ENCODE peak calls at places on chromosomes 12 and 14, in eight cellular contexts. One of them, this sample, is unnamed.

GRCh38 chr12:51864701-51865469 is 16.4 kb upstream of the FIGNL2 start:
- DNase-seq in sigmoid colon: no peak
- DNase-seq in IMR-90: no peak
- DNase-seq in breast epithelium: no peak
- DNase-seq in stomach: no peak
- DNase-seq in gastrocnemius medialis: no peak
- DNase-seq in A549: no peak
- DNase-seq in NB4: no peak
- DNase-seq in this sample: no peak

GRCh38 chr14:24238527-24239037 is 3.8 kb downstream of the TINF2 start:
- DNase-seq in sigmoid colon: no peak
- DNase-seq in IMR-90: no peak
- DNase-seq in breast epithelium: no peak
- DNase-seq in stomach: no peak
- DNase-seq in gastrocnemius medialis: no peak
- DNase-seq in A549: no peak
- DNase-seq in NB4: no peak
- DNase-seq in this sample: no peak

GRCh38 chr12:96210376-96211055 is 16.3 kb downstream of the ELK3 start:
- DNase-seq in sigmoid colon: no peak
- DNase-seq in IMR-90: no peak
- DNase-seq in breast epithelium: no peak
- DNase-seq in stomach: no peak
- DNase-seq in gastrocnemius medialis: no peak
- DNase-seq in A549: no peak
- DNase-seq in NB4: no peak
- DNase-seq in this sample: no peak

GRCh38 chr14:26917086-26917485 is 319.3 kb upstream of the NOVA1 start:
- DNase-seq in sigmoid colon: no peak
- DNase-seq in IMR-90: peak; percentile 2
- DNase-seq in breast epithelium: no peak
- DNase-seq in stomach: no peak
- DNase-seq in gastrocnemius medialis: peak; percentile 27
- DNase-seq in A549: no peak
- DNase-seq in NB4: peak; percentile 4
- DNase-seq in this sample: peak; percentile 1

GRCh38 chr12:77796775-77797174 is 33.9 kb upstream of the NAV3 start:
- DNase-seq in sigmoid colon: no peak
- DNase-seq in IMR-90: peak; percentile 40
- DNase-seq in breast epithelium: no peak
- DNase-seq in stomach: no peak
- DNase-seq in gastrocnemius medialis: no peak
- DNase-seq in A549: no peak
- DNase-seq in NB4: no peak
- DNase-seq in this sample: no peak

GRCh38 chr12:109915171-109916040 is 15.3 kb downstream of the TCHP start:
- DNase-seq in sigmoid colon: no peak
- DNase-seq in IMR-90: no peak
- DNase-seq in breast epithelium: no peak
- DNase-seq in stomach: no peak
- DNase-seq in gastrocnemius medialis: no peak
- DNase-seq in A549: no peak
- DNase-seq in NB4: no peak
- DNase-seq in this sample: no peak

GRCh38 chr14:20412876-20413784 is at the start of gene TEP1:
- DNase-seq in sigmoid colon: peak; percentile 95
- DNase-seq in IMR-90: peak; percentile 79
- DNase-seq in breast epithelium: peak; percentile 92
- DNase-seq in stomach: peak; percentile 90
- DNase-seq in gastrocnemius medialis: peak; percentile 88
- DNase-seq in A549: peak; percentile 82
- DNase-seq in NB4: peak; percentile 82
- DNase-seq in this sample: peak; percentile 71

GRCh38 chr14:63663428-63664142 is 21.9 kb upstream of the WDR89 start:
- DNase-seq in sigmoid colon: no peak
- DNase-seq in IMR-90: no peak
- DNase-seq in breast epithelium: no peak
- DNase-seq in stomach: no peak
- DNase-seq in gastrocnemius medialis: no peak
- DNase-seq in A549: no peak
- DNase-seq in NB4: peak; percentile 5
- DNase-seq in this sample: peak; percentile 27

GRCh38 chr14:67515386-67516079 is 17.6 kb upstream of the PLEKHH1 start:
- DNase-seq in sigmoid colon: no peak
- DNase-seq in IMR-90: no peak
- DNase-seq in breast epithelium: no peak
- DNase-seq in stomach: peak; percentile 29
- DNase-seq in gastrocnemius medialis: no peak
- DNase-seq in A549: peak; percentile 37
- DNase-seq in NB4: peak; percentile 37
- DNase-seq in this sample: peak; percentile 36

GRCh38 chr12:109998241-109998903 is 858 bp upstream of the ANKRD13A start:
- DNase-seq in sigmoid colon: no peak
- DNase-seq in IMR-90: peak; percentile 50
- DNase-seq in breast epithelium: no peak
- DNase-seq in stomach: no peak
- DNase-seq in gastrocnemius medialis: no peak
- DNase-seq in A549: no peak
- DNase-seq in NB4: peak; percentile 49
- DNase-seq in this sample: no peak

GRCh38 chr12:116236148-116236731 is 41.3 kb downstream of the MED13L start:
- DNase-seq in sigmoid colon: no peak
- DNase-seq in IMR-90: peak; percentile 54
- DNase-seq in breast epithelium: no peak
- DNase-seq in stomach: peak; percentile 54
- DNase-seq in gastrocnemius medialis: peak; percentile 56
- DNase-seq in A549: peak; percentile 33
- DNase-seq in NB4: peak; percentile 74
- DNase-seq in this sample: peak; percentile 83

GRCh38 chr12:109170335-109170734 is 53.9 kb downstream of the ACACB start:
- DNase-seq in sigmoid colon: peak; percentile 7
- DNase-seq in IMR-90: no peak
- DNase-seq in breast epithelium: no peak
- DNase-seq in stomach: no peak
- DNase-seq in gastrocnemius medialis: no peak
- DNase-seq in A549: no peak
- DNase-seq in NB4: no peak
- DNase-seq in this sample: no peak

GRCh38 chr14:29906256-29906885 is 21.3 kb downstream of the PRKD1 start:
- DNase-seq in sigmoid colon: no peak
- DNase-seq in IMR-90: peak; percentile 71
- DNase-seq in breast epithelium: no peak
- DNase-seq in stomach: peak; percentile 37
- DNase-seq in gastrocnemius medialis: no peak
- DNase-seq in A549: no peak
- DNase-seq in NB4: no peak
- DNase-seq in this sample: no peak

GRCh38 chr14:89357655-89358297 is 59.3 kb downstream of the FOXN3 start:
- DNase-seq in sigmoid colon: no peak
- DNase-seq in IMR-90: no peak
- DNase-seq in breast epithelium: no peak
- DNase-seq in stomach: no peak
- DNase-seq in gastrocnemius medialis: no peak
- DNase-seq in A549: no peak
- DNase-seq in NB4: peak; percentile 91
- DNase-seq in this sample: no peak

GRCh38 chr12:99978152-99978551 is 6.6 kb downstream of the ANKS1B start:
- DNase-seq in sigmoid colon: no peak
- DNase-seq in IMR-90: no peak
- DNase-seq in breast epithelium: no peak
- DNase-seq in stomach: no peak
- DNase-seq in gastrocnemius medialis: no peak
- DNase-seq in A549: no peak
- DNase-seq in NB4: no peak
- DNase-seq in this sample: no peak

GRCh38 chr14:81991998-81992397 is 458.3 kb upstream of the SEL1L start:
- DNase-seq in sigmoid colon: no peak
- DNase-seq in IMR-90: no peak
- DNase-seq in breast epithelium: no peak
- DNase-seq in stomach: no peak
- DNase-seq in gastrocnemius medialis: no peak
- DNase-seq in A549: no peak
- DNase-seq in NB4: no peak
- DNase-seq in this sample: peak; percentile 4

GRCh38 chr12:109714141-109714912 is 702 bp downstream of the FAM222A start:
- DNase-seq in sigmoid colon: peak; percentile 86
- DNase-seq in IMR-90: peak; percentile 20
- DNase-seq in breast epithelium: peak; percentile 74
- DNase-seq in stomach: peak; percentile 73
- DNase-seq in gastrocnemius medialis: peak; percentile 57
- DNase-seq in A549: peak; percentile 72
- DNase-seq in NB4: peak; percentile 84
- DNase-seq in this sample: peak; percentile 74

GRCh38 chr12:111024205-111024794 is 103.9 kb upstream of the MYL2 start:
- DNase-seq in sigmoid colon: peak; percentile 71
- DNase-seq in IMR-90: peak; percentile 4
- DNase-seq in breast epithelium: no peak
- DNase-seq in stomach: peak; percentile 64
- DNase-seq in gastrocnemius medialis: peak; percentile 20
- DNase-seq in A549: peak; percentile 85
- DNase-seq in NB4: peak; percentile 67
- DNase-seq in this sample: peak; percentile 10

GRCh38 chr14:83164016-83164415 is 1630.4 kb upstream of the SEL1L start:
- DNase-seq in sigmoid colon: no peak
- DNase-seq in IMR-90: peak; percentile 98
- DNase-seq in breast epithelium: no peak
- DNase-seq in stomach: no peak
- DNase-seq in gastrocnemius medialis: no peak
- DNase-seq in A549: no peak
- DNase-seq in NB4: no peak
- DNase-seq in this sample: no peak

GRCh38 chr12:40225984-40226602 is 1.3 kb downstream of the LRRK2 start:
- DNase-seq in sigmoid colon: no peak
- DNase-seq in IMR-90: no peak
- DNase-seq in breast epithelium: no peak
- DNase-seq in stomach: no peak
- DNase-seq in gastrocnemius medialis: no peak
- DNase-seq in A549: no peak
- DNase-seq in NB4: peak; percentile 53
- DNase-seq in this sample: no peak

GRCh38 chr14:23058654-23059504 is 1.6 kb upstream of the CDH24 start:
- DNase-seq in sigmoid colon: no peak
- DNase-seq in IMR-90: no peak
- DNase-seq in breast epithelium: no peak
- DNase-seq in stomach: no peak
- DNase-seq in gastrocnemius medialis: no peak
- DNase-seq in A549: no peak
- DNase-seq in NB4: peak; percentile 13
- DNase-seq in this sample: no peak
- TF ChIP-seq POLR2A in sigmoid colon: no peak
- TF ChIP-seq POLR2A in IMR-90: no peak
- TF ChIP-seq POLR2A in breast epithelium: no peak
- TF ChIP-seq POLR2A in stomach: no peak
- TF ChIP-seq POLR2A in gastrocnemius medialis: no peak
- TF ChIP-seq POLR2A in A549: no peak
- TF ChIP-seq POLR2A in NB4: no peak
- TF ChIP-seq POLR2A in this sample: no peak

DNA sequence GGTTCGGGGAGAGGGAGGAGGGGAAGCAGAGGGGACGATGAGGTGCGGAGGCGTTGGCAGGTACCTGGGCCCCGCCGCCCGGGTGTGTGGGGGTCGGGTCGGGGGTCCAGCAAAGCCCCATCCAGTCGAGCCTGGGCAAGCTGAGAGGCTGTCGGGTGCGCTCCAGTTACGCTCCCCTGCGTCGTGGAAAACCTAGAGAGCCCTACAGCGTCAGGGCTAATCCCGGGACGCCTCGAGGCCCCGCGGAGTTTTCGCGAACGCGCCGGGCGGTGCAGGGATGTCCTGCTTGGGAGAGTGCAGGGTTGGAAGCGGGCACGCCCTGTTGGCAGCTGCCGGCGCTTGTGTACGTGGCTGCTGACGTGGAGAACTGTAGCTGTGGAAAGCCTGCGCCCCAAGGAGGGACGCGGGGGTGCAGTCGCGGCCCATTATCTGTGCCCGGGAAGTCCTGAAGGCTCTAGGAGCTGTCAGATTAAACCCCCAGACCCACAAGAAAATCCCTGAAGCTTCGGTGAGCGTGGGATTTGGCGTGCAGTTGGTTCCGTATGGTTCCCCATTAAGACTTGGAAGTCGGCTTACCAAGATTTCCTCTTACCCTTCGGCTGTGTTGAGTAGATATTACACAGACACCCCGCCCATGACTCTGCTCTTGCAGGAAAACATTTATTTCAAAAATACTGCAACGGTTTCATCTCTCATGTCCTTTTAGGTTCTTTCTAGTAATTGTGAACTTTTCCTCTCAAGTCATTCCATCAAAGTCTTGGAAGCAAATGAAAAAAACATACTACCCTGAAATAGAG is 11.3 kb upstream of the SLC38A2 start:
- DNase-seq in sigmoid colon: peak; percentile 98
- DNase-seq in IMR-90: peak; percentile 97
- DNase-seq in breast epithelium: peak; percentile 92
- DNase-seq in stomach: peak; percentile 94
- DNase-seq in gastrocnemius medialis: peak; percentile 95
- DNase-seq in A549: no peak
- DNase-seq in NB4: peak; percentile 79
- DNase-seq in this sample: peak; percentile 93
- TF ChIP-seq POLR2A in sigmoid colon: peak; percentile 47
- TF ChIP-seq POLR2A in IMR-90: peak; percentile 90
- TF ChIP-seq POLR2A in breast epithelium: peak; percentile 67
- TF ChIP-seq POLR2A in stomach: no peak
- TF ChIP-seq POLR2A in gastrocnemius medialis: peak; percentile 73
- TF ChIP-seq POLR2A in A549: peak; percentile 36
- TF ChIP-seq POLR2A in NB4: no peak
- TF ChIP-seq POLR2A in this sample: peak; percentile 84

GRCh38 chr12:53380104-53380796 is at the start of gene SP1:
- DNase-seq in sigmoid colon: peak; percentile 97
- DNase-seq in IMR-90: peak; percentile 93
- DNase-seq in breast epithelium: peak; percentile 90
- DNase-seq in stomach: peak; percentile 94
- DNase-seq in gastrocnemius medialis: peak; percentile 87
- DNase-seq in A549: peak; percentile 70
- DNase-seq in NB4: peak; percentile 97
- DNase-seq in this sample: peak; percentile 96
- TF ChIP-seq POLR2A in sigmoid colon: no peak
- TF ChIP-seq POLR2A in IMR-90: peak; percentile 65
- TF ChIP-seq POLR2A in breast epithelium: peak; percentile 28
- TF ChIP-seq POLR2A in stomach: no peak
- TF ChIP-seq POLR2A in gastrocnemius medialis: peak; percentile 84
- TF ChIP-seq POLR2A in A549: peak; percentile 22
- TF ChIP-seq POLR2A in NB4: no peak
- TF ChIP-seq POLR2A in this sample: no peak

DNA sequence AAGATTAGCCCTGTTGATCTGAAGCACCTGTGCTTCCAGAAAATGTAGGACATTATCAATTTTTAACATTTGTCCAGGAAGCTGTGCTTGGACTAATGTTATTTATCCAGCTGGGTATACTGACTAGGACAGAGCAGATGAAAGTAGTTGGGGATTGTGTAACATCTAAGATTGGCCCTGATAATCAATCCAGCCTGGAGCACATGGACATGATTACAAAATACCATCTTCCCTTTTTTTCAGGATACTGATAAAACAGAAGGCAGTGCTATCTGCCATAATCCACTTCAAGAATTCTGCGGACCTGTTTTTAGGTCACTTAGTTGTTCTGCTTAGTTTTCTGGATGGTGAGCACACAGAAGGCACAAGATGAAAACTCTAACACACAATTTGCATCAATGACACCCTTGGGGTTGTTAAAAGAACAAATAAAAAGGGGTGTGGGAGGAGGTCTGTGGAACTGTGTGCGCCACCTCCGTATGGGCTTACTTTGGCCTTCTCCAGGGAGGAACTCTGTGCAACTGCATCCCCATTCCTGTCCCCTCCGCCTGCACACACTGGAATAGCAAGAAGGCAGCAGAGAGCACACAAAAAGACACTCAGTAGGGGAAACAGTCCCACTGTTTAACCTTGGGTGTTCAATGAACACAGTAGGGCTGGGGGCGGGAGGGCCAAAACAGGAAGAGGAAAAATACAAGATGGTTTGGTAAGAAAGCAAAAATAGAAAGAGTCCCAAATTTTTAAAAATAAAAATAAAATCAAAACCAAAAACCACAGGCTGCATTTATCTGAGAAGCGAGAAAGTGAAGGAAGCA is 31.1 kb upstream of the DUSP6 start:
- DNase-seq in sigmoid colon: no peak
- DNase-seq in IMR-90: peak; percentile 47
- DNase-seq in breast epithelium: no peak
- DNase-seq in stomach: no peak
- DNase-seq in gastrocnemius medialis: no peak
- DNase-seq in A549: no peak
- DNase-seq in NB4: peak; percentile 74
- DNase-seq in this sample: no peak
- TF ChIP-seq POLR2A in sigmoid colon: no peak
- TF ChIP-seq POLR2A in IMR-90: no peak
- TF ChIP-seq POLR2A in breast epithelium: no peak
- TF ChIP-seq POLR2A in stomach: no peak
- TF ChIP-seq POLR2A in gastrocnemius medialis: no peak
- TF ChIP-seq POLR2A in A549: no peak
- TF ChIP-seq POLR2A in NB4: no peak
- TF ChIP-seq POLR2A in this sample: no peak

This sample was measured in erythroblast.